ENCODE peak calls at places on chromosomes 7 and 10, in seven cellular contexts. One of them, this sample, is unnamed.

GRCh38 chr7:44158873-44159631 is 17.9 kb upstream of the MYL7 start:
- DNase-seq in COLO829: no peak
- DNase-seq in Ammon's horn: peak
- DNase-seq in progenitor cell of endocrine pancreas: no peak
- DNase-seq in CD8-positive, alpha-beta memory T cell: no peak
- DNase-seq in astrocyte of the spinal cord: no peak
- DNase-seq in fibroblast of lung: no peak
- DNase-seq in this sample: no peak

GRCh38 chr7:32116436-32116835 is 46.2 kb upstream of the PDE1C start:
- DNase-seq in COLO829: no peak
- DNase-seq in Ammon's horn: no peak
- DNase-seq in progenitor cell of endocrine pancreas: no peak
- DNase-seq in CD8-positive, alpha-beta memory T cell: no peak
- DNase-seq in astrocyte of the spinal cord: no peak
- DNase-seq in fibroblast of lung: no peak
- DNase-seq in this sample: no peak

GRCh38 chr7:121123028-121123427 is 134.5 kb downstream of the CPED1 start:
- DNase-seq in COLO829: no peak
- DNase-seq in Ammon's horn: no peak
- DNase-seq in progenitor cell of endocrine pancreas: no peak
- DNase-seq in CD8-positive, alpha-beta memory T cell: no peak
- DNase-seq in astrocyte of the spinal cord: no peak
- DNase-seq in fibroblast of lung: no peak
- DNase-seq in this sample: no peak

GRCh38 chr7:45082031-45082830 is 6.5 kb downstream of the NACAD start:
- DNase-seq in COLO829: no peak
- DNase-seq in Ammon's horn: peak
- DNase-seq in progenitor cell of endocrine pancreas: no peak
- DNase-seq in CD8-positive, alpha-beta memory T cell: peak
- DNase-seq in astrocyte of the spinal cord: no peak
- DNase-seq in fibroblast of lung: peak
- DNase-seq in this sample: no peak

GRCh38 chr10:59036311-59037017 is 140.0 kb upstream of the PHYHIPL start:
- DNase-seq in COLO829: no peak
- DNase-seq in Ammon's horn: no peak
- DNase-seq in progenitor cell of endocrine pancreas: no peak
- DNase-seq in CD8-positive, alpha-beta memory T cell: no peak
- DNase-seq in astrocyte of the spinal cord: no peak
- DNase-seq in fibroblast of lung: no peak
- DNase-seq in this sample: no peak

GRCh38 chr10:72242675-72243074 is 26.6 kb upstream of the ASCC1 start:
- DNase-seq in COLO829: peak
- DNase-seq in Ammon's horn: peak
- DNase-seq in progenitor cell of endocrine pancreas: no peak
- DNase-seq in CD8-positive, alpha-beta memory T cell: no peak
- DNase-seq in astrocyte of the spinal cord: peak
- DNase-seq in fibroblast of lung: peak
- DNase-seq in this sample: no peak

GRCh38 chr7:16318989-16319915 is 102.1 kb downstream of the CRPPA start:
- DNase-seq in COLO829: peak
- DNase-seq in Ammon's horn: peak
- DNase-seq in progenitor cell of endocrine pancreas: no peak
- DNase-seq in CD8-positive, alpha-beta memory T cell: no peak
- DNase-seq in astrocyte of the spinal cord: peak
- DNase-seq in fibroblast of lung: peak
- DNase-seq in this sample: peak

GRCh38 chr10:74825371-74826141 is 844 bp upstream of the KAT6B start:
- DNase-seq in COLO829: peak
- DNase-seq in Ammon's horn: peak
- DNase-seq in progenitor cell of endocrine pancreas: peak
- DNase-seq in CD8-positive, alpha-beta memory T cell: no peak
- DNase-seq in astrocyte of the spinal cord: no peak
- DNase-seq in fibroblast of lung: no peak
- DNase-seq in this sample: peak

GRCh38 chr10:75951026-75951589 is 519.7 kb downstream of the LRMDA start:
- DNase-seq in COLO829: no peak
- DNase-seq in Ammon's horn: no peak
- DNase-seq in progenitor cell of endocrine pancreas: no peak
- DNase-seq in CD8-positive, alpha-beta memory T cell: no peak
- DNase-seq in astrocyte of the spinal cord: no peak
- DNase-seq in fibroblast of lung: no peak
- DNase-seq in this sample: no peak

GRCh38 chr7:37011151-37011890 is 287.0 kb upstream of the AOAH start:
- DNase-seq in COLO829: no peak
- DNase-seq in Ammon's horn: no peak
- DNase-seq in progenitor cell of endocrine pancreas: no peak
- DNase-seq in CD8-positive, alpha-beta memory T cell: no peak
- DNase-seq in astrocyte of the spinal cord: no peak
- DNase-seq in fibroblast of lung: no peak
- DNase-seq in this sample: no peak

GRCh38 chr7:116582164-116582732 is 57.4 kb downstream of the CAV1 start:
- DNase-seq in COLO829: no peak
- DNase-seq in Ammon's horn: no peak
- DNase-seq in progenitor cell of endocrine pancreas: no peak
- DNase-seq in CD8-positive, alpha-beta memory T cell: no peak
- DNase-seq in astrocyte of the spinal cord: peak
- DNase-seq in fibroblast of lung: peak
- DNase-seq in this sample: peak

GRCh38 chr7:64651632-64652165 is 14.2 kb upstream of the ZNF107 start:
- DNase-seq in COLO829: no peak
- DNase-seq in Ammon's horn: no peak
- DNase-seq in progenitor cell of endocrine pancreas: no peak
- DNase-seq in CD8-positive, alpha-beta memory T cell: no peak
- DNase-seq in astrocyte of the spinal cord: no peak
- DNase-seq in fibroblast of lung: no peak
- DNase-seq in this sample: no peak

GRCh38 chr7:75850222-75850621 is 28.6 kb upstream of the RHBDD2 start:
- DNase-seq in COLO829: no peak
- DNase-seq in Ammon's horn: no peak
- DNase-seq in progenitor cell of endocrine pancreas: no peak
- DNase-seq in CD8-positive, alpha-beta memory T cell: no peak
- DNase-seq in astrocyte of the spinal cord: no peak
- DNase-seq in fibroblast of lung: no peak
- DNase-seq in this sample: no peak

GRCh38 chr7:47392241-47392759 is 189.6 kb downstream of the TNS3 start:
- DNase-seq in COLO829: no peak
- DNase-seq in Ammon's horn: peak
- DNase-seq in progenitor cell of endocrine pancreas: no peak
- DNase-seq in CD8-positive, alpha-beta memory T cell: no peak
- DNase-seq in astrocyte of the spinal cord: peak
- DNase-seq in fibroblast of lung: peak
- DNase-seq in this sample: no peak

GRCh38 chr7:70238171-70238575 is 639.9 kb downstream of the AUTS2 start:
- DNase-seq in COLO829: no peak
- DNase-seq in Ammon's horn: no peak
- DNase-seq in progenitor cell of endocrine pancreas: no peak
- DNase-seq in CD8-positive, alpha-beta memory T cell: no peak
- DNase-seq in astrocyte of the spinal cord: no peak
- DNase-seq in fibroblast of lung: no peak
- DNase-seq in this sample: no peak

GRCh38 chr7:151066273-151066974 is 7.0 kb downstream of the SLC4A2 start:
- DNase-seq in COLO829: no peak
- DNase-seq in Ammon's horn: no peak
- DNase-seq in progenitor cell of endocrine pancreas: no peak
- DNase-seq in CD8-positive, alpha-beta memory T cell: no peak
- DNase-seq in astrocyte of the spinal cord: no peak
- DNase-seq in fibroblast of lung: no peak
- DNase-seq in this sample: no peak

GRCh38 chr10:28241766-28242399 is 61.0 kb downstream of the MPP7 start:
- DNase-seq in COLO829: peak
- DNase-seq in Ammon's horn: peak
- DNase-seq in progenitor cell of endocrine pancreas: no peak
- DNase-seq in CD8-positive, alpha-beta memory T cell: peak
- DNase-seq in astrocyte of the spinal cord: peak
- DNase-seq in fibroblast of lung: peak
- DNase-seq in this sample: peak

GRCh38 chr10:51176976-51177690 is 102.8 kb downstream of the PRKG1 start:
- DNase-seq in COLO829: no peak
- DNase-seq in Ammon's horn: no peak
- DNase-seq in progenitor cell of endocrine pancreas: no peak
- DNase-seq in CD8-positive, alpha-beta memory T cell: no peak
- DNase-seq in astrocyte of the spinal cord: peak
- DNase-seq in fibroblast of lung: peak
- DNase-seq in this sample: peak